ENCODE peak calls at places on chromosomes 3 and 15, in seven cellular contexts. One of them, this sample, is unnamed.

GRCh38 chr15:72827216-72827615 is 43.7 kb upstream of the ADPGK start:
- DNase-seq in left colon: no peak
- DNase-seq in osteocyte: no peak
- DNase-seq in AG04449: no peak
- DNase-seq in SJSA1: peak
- DNase-seq in activated T-cell treated with anti-CD3 and anti-CD28 coated beads, Interleukin-2, amount 50 U/mL, for 72 hours: no peak
- DNase-seq in spleen: no peak
- DNase-seq in this sample: no peak

GRCh38 chr3:3802021-3802420 is 2.8 kb downstream of the LRRN1 start:
- DNase-seq in left colon: no peak
- DNase-seq in osteocyte: no peak
- DNase-seq in AG04449: no peak
- DNase-seq in SJSA1: no peak
- DNase-seq in activated T-cell treated with anti-CD3 and anti-CD28 coated beads, Interleukin-2, amount 50 U/mL, for 72 hours: no peak
- DNase-seq in spleen: no peak
- DNase-seq in this sample: no peak

GRCh38 chr15:73344051-73344450 is 24.7 kb downstream of the HCN4 start:
- DNase-seq in left colon: no peak
- DNase-seq in osteocyte: no peak
- DNase-seq in AG04449: no peak
- DNase-seq in SJSA1: no peak
- DNase-seq in activated T-cell treated with anti-CD3 and anti-CD28 coated beads, Interleukin-2, amount 50 U/mL, for 72 hours: no peak
- DNase-seq in spleen: no peak
- DNase-seq in this sample: no peak

GRCh38 chr3:37909067-37909911 is 47.6 kb downstream of the CTDSPL start:
- DNase-seq in left colon: peak
- DNase-seq in osteocyte: no peak
- DNase-seq in AG04449: no peak
- DNase-seq in SJSA1: no peak
- DNase-seq in activated T-cell treated with anti-CD3 and anti-CD28 coated beads, Interleukin-2, amount 50 U/mL, for 72 hours: no peak
- DNase-seq in spleen: no peak
- DNase-seq in this sample: no peak

GRCh38 chr3:148953094-148953493 is 38.2 kb upstream of the GYG1 start:
- DNase-seq in left colon: no peak
- DNase-seq in osteocyte: no peak
- DNase-seq in AG04449: no peak
- DNase-seq in SJSA1: no peak
- DNase-seq in activated T-cell treated with anti-CD3 and anti-CD28 coated beads, Interleukin-2, amount 50 U/mL, for 72 hours: no peak
- DNase-seq in spleen: no peak
- DNase-seq in this sample: no peak

GRCh38 chr3:195921334-195921771 is 13.0 kb upstream of the TNK2 start:
- DNase-seq in left colon: no peak
- DNase-seq in osteocyte: no peak
- DNase-seq in AG04449: no peak
- DNase-seq in SJSA1: no peak
- DNase-seq in activated T-cell treated with anti-CD3 and anti-CD28 coated beads, Interleukin-2, amount 50 U/mL, for 72 hours: no peak
- DNase-seq in spleen: peak
- DNase-seq in this sample: no peak

GRCh38 chr3:115436767-115437301 is 186.5 kb upstream of the GAP43 start:
- DNase-seq in left colon: no peak
- DNase-seq in osteocyte: no peak
- DNase-seq in AG04449: peak
- DNase-seq in SJSA1: peak
- DNase-seq in activated T-cell treated with anti-CD3 and anti-CD28 coated beads, Interleukin-2, amount 50 U/mL, for 72 hours: no peak
- DNase-seq in spleen: no peak
- DNase-seq in this sample: no peak

GRCh38 chr3:82474711-82475110 is 713.3 kb upstream of the GBE1 start:
- DNase-seq in left colon: no peak
- DNase-seq in osteocyte: no peak
- DNase-seq in AG04449: no peak
- DNase-seq in SJSA1: no peak
- DNase-seq in activated T-cell treated with anti-CD3 and anti-CD28 coated beads, Interleukin-2, amount 50 U/mL, for 72 hours: no peak
- DNase-seq in spleen: no peak
- DNase-seq in this sample: no peak

GRCh38 chr15:66560856-66561525 is 4.8 kb downstream of the LCTL start:
- DNase-seq in left colon: no peak
- DNase-seq in osteocyte: peak
- DNase-seq in AG04449: no peak
- DNase-seq in SJSA1: no peak
- DNase-seq in activated T-cell treated with anti-CD3 and anti-CD28 coated beads, Interleukin-2, amount 50 U/mL, for 72 hours: no peak
- DNase-seq in spleen: peak
- DNase-seq in this sample: no peak

GRCh38 chr3:72398781-72399180 is 449.5 kb downstream of the SHQ1 start:
- DNase-seq in left colon: no peak
- DNase-seq in osteocyte: no peak
- DNase-seq in AG04449: no peak
- DNase-seq in SJSA1: no peak
- DNase-seq in activated T-cell treated with anti-CD3 and anti-CD28 coated beads, Interleukin-2, amount 50 U/mL, for 72 hours: no peak
- DNase-seq in spleen: no peak
- DNase-seq in this sample: no peak

GRCh38 chr3:141336672-141337522 is 31.4 kb upstream of the ZBTB38 start:
- DNase-seq in left colon: no peak
- DNase-seq in osteocyte: no peak
- DNase-seq in AG04449: no peak
- DNase-seq in SJSA1: peak
- DNase-seq in activated T-cell treated with anti-CD3 and anti-CD28 coated beads, Interleukin-2, amount 50 U/mL, for 72 hours: no peak
- DNase-seq in spleen: no peak
- DNase-seq in this sample: no peak

GRCh38 chr15:49927462-49927861 is 191.6 kb downstream of the ATP8B4 start:
- DNase-seq in left colon: no peak
- DNase-seq in osteocyte: no peak
- DNase-seq in AG04449: peak
- DNase-seq in SJSA1: no peak
- DNase-seq in activated T-cell treated with anti-CD3 and anti-CD28 coated beads, Interleukin-2, amount 50 U/mL, for 72 hours: no peak
- DNase-seq in spleen: no peak
- DNase-seq in this sample: no peak

GRCh38 chr3:81242871-81243270 is 518.6 kb downstream of the GBE1 start:
- DNase-seq in left colon: no peak
- DNase-seq in osteocyte: no peak
- DNase-seq in AG04449: no peak
- DNase-seq in SJSA1: no peak
- DNase-seq in activated T-cell treated with anti-CD3 and anti-CD28 coated beads, Interleukin-2, amount 50 U/mL, for 72 hours: no peak
- DNase-seq in spleen: no peak
- DNase-seq in this sample: no peak

GRCh38 chr3:122519693-122520092 is 5.0 kb upstream of the KPNA1 start:
- DNase-seq in left colon: no peak
- DNase-seq in osteocyte: no peak
- DNase-seq in AG04449: no peak
- DNase-seq in SJSA1: no peak
- DNase-seq in activated T-cell treated with anti-CD3 and anti-CD28 coated beads, Interleukin-2, amount 50 U/mL, for 72 hours: no peak
- DNase-seq in spleen: no peak
- DNase-seq in this sample: no peak

GRCh38 chr15:70376929-70377691 is 279.4 kb upstream of the TLE3 start:
- DNase-seq in left colon: no peak
- DNase-seq in osteocyte: peak
- DNase-seq in AG04449: peak
- DNase-seq in SJSA1: peak
- DNase-seq in activated T-cell treated with anti-CD3 and anti-CD28 coated beads, Interleukin-2, amount 50 U/mL, for 72 hours: no peak
- DNase-seq in spleen: no peak
- DNase-seq in this sample: peak

GRCh38 chr3:51953445-51953844 is 1.7 kb upstream of the GPR62 start:
- DNase-seq in left colon: no peak
- DNase-seq in osteocyte: no peak
- DNase-seq in AG04449: peak
- DNase-seq in SJSA1: no peak
- DNase-seq in activated T-cell treated with anti-CD3 and anti-CD28 coated beads, Interleukin-2, amount 50 U/mL, for 72 hours: no peak
- DNase-seq in spleen: no peak
- DNase-seq in this sample: no peak

GRCh38 chr3:165852710-165853109 is 15.5 kb upstream of the BCHE start:
- DNase-seq in left colon: no peak
- DNase-seq in osteocyte: no peak
- DNase-seq in AG04449: no peak
- DNase-seq in SJSA1: no peak
- DNase-seq in activated T-cell treated with anti-CD3 and anti-CD28 coated beads, Interleukin-2, amount 50 U/mL, for 72 hours: no peak
- DNase-seq in spleen: no peak
- DNase-seq in this sample: no peak

GRCh38 chr3:122576174-122576940 is 1.1 kb upstream of the PARP15 start:
- DNase-seq in left colon: no peak
- DNase-seq in osteocyte: no peak
- DNase-seq in AG04449: no peak
- DNase-seq in SJSA1: no peak
- DNase-seq in activated T-cell treated with anti-CD3 and anti-CD28 coated beads, Interleukin-2, amount 50 U/mL, for 72 hours: peak
- DNase-seq in spleen: no peak
- DNase-seq in this sample: no peak

GRCh38 chr15:78527325-78527724 is 12.9 kb upstream of the PSMA4 start:
- DNase-seq in left colon: no peak
- DNase-seq in osteocyte: no peak
- DNase-seq in AG04449: no peak
- DNase-seq in SJSA1: no peak
- DNase-seq in activated T-cell treated with anti-CD3 and anti-CD28 coated beads, Interleukin-2, amount 50 U/mL, for 72 hours: no peak
- DNase-seq in spleen: no peak
- DNase-seq in this sample: no peak

GRCh38 chr3:170027691-170028102 is 10.1 kb upstream of the GPR160 start:
- DNase-seq in left colon: no peak
- DNase-seq in osteocyte: no peak
- DNase-seq in AG04449: no peak
- DNase-seq in SJSA1: no peak
- DNase-seq in activated T-cell treated with anti-CD3 and anti-CD28 coated beads, Interleukin-2, amount 50 U/mL, for 72 hours: peak
- DNase-seq in spleen: no peak
- DNase-seq in this sample: no peak

GRCh38 chr15:98799461-98799971 is 151.2 kb downstream of the IGF1R start:
- DNase-seq in left colon: no peak
- DNase-seq in osteocyte: no peak
- DNase-seq in AG04449: no peak
- DNase-seq in SJSA1: no peak
- DNase-seq in activated T-cell treated with anti-CD3 and anti-CD28 coated beads, Interleukin-2, amount 50 U/mL, for 72 hours: no peak
- DNase-seq in spleen: no peak
- DNase-seq in this sample: no peak

GRCh38 chr3:148146947-148147346 is 550.8 kb upstream of the AGTR1 start:
- DNase-seq in left colon: no peak
- DNase-seq in osteocyte: no peak
- DNase-seq in AG04449: peak
- DNase-seq in SJSA1: no peak
- DNase-seq in activated T-cell treated with anti-CD3 and anti-CD28 coated beads, Interleukin-2, amount 50 U/mL, for 72 hours: no peak
- DNase-seq in spleen: no peak
- DNase-seq in this sample: no peak

GRCh38 chr15:97875513-97876285 is 84.8 kb upstream of the ARRDC4 start:
- DNase-seq in left colon: no peak
- DNase-seq in osteocyte: no peak
- DNase-seq in AG04449: no peak
- DNase-seq in SJSA1: no peak
- DNase-seq in activated T-cell treated with anti-CD3 and anti-CD28 coated beads, Interleukin-2, amount 50 U/mL, for 72 hours: peak
- DNase-seq in spleen: no peak
- DNase-seq in this sample: peak

GRCh38 chr3:51942603-51943450 is 664 bp downstream of the PARP3 start:
- DNase-seq in left colon: peak
- DNase-seq in osteocyte: peak
- DNase-seq in AG04449: no peak
- DNase-seq in SJSA1: peak
- DNase-seq in activated T-cell treated with anti-CD3 and anti-CD28 coated beads, Interleukin-2, amount 50 U/mL, for 72 hours: peak
- DNase-seq in spleen: peak
- DNase-seq in this sample: peak

GRCh38 chr3:159151130-159151529 is 349.3 kb downstream of the MFSD1 start:
- DNase-seq in left colon: no peak
- DNase-seq in osteocyte: no peak
- DNase-seq in AG04449: no peak
- DNase-seq in SJSA1: no peak
- DNase-seq in activated T-cell treated with anti-CD3 and anti-CD28 coated beads, Interleukin-2, amount 50 U/mL, for 72 hours: no peak
- DNase-seq in spleen: no peak
- DNase-seq in this sample: no peak

GRCh38 chr3:109994853-109995252 is 657.5 kb upstream of the DPPA4 start:
- DNase-seq in left colon: no peak
- DNase-seq in osteocyte: no peak
- DNase-seq in AG04449: no peak
- DNase-seq in SJSA1: no peak
- DNase-seq in activated T-cell treated with anti-CD3 and anti-CD28 coated beads, Interleukin-2, amount 50 U/mL, for 72 hours: no peak
- DNase-seq in spleen: no peak
- DNase-seq in this sample: no peak

GRCh38 chr3:23671901-23672589 is 133.7 kb upstream of the UBE2E1 start:
- DNase-seq in left colon: peak
- DNase-seq in osteocyte: no peak
- DNase-seq in AG04449: no peak
- DNase-seq in SJSA1: no peak
- DNase-seq in activated T-cell treated with anti-CD3 and anti-CD28 coated beads, Interleukin-2, amount 50 U/mL, for 72 hours: no peak
- DNase-seq in spleen: no peak
- DNase-seq in this sample: no peak

GRCh38 chr3:160577551-160578195 is 12.3 kb upstream of the KPNA4 start:
- DNase-seq in left colon: no peak
- DNase-seq in osteocyte: no peak
- DNase-seq in AG04449: no peak
- DNase-seq in SJSA1: no peak
- DNase-seq in activated T-cell treated with anti-CD3 and anti-CD28 coated beads, Interleukin-2, amount 50 U/mL, for 72 hours: no peak
- DNase-seq in spleen: no peak
- DNase-seq in this sample: no peak

GRCh38 chr3:85251766-85252165 is 293.0 kb downstream of the CADM2 start:
- DNase-seq in left colon: no peak
- DNase-seq in osteocyte: no peak
- DNase-seq in AG04449: no peak
- DNase-seq in SJSA1: no peak
- DNase-seq in activated T-cell treated with anti-CD3 and anti-CD28 coated beads, Interleukin-2, amount 50 U/mL, for 72 hours: no peak
- DNase-seq in spleen: no peak
- DNase-seq in this sample: no peak

GRCh38 chr3:65432388-65433003 is 606.2 kb downstream of the MAGI1 start:
- DNase-seq in left colon: no peak
- DNase-seq in osteocyte: no peak
- DNase-seq in AG04449: no peak
- DNase-seq in SJSA1: no peak
- DNase-seq in activated T-cell treated with anti-CD3 and anti-CD28 coated beads, Interleukin-2, amount 50 U/mL, for 72 hours: no peak
- DNase-seq in spleen: no peak
- DNase-seq in this sample: peak

This sample was measured in erythroblast.